ENCODE peak calls at places on chromosomes 12 and 14, in eight cellular contexts. L is Panc1, A is HCT116, Y is GM23338, E is upper lobe of left lung, S is K562, D is HepG2, P is GM12878. O is an unnamed sample. For H3K4me1, the result is how much of the 10 kb centered on the place peaks cover.

GRCh38 chr14:88044782-88045446 is 40.0 kb downstream of the GPR65 start:
- ATAC-seq in L (no peak), A (no peak), Y (no peak), E (peak), S (no peak), D (peak), P (peak), O (no peak)

GRCh38 chr14:75440733-75441474 is 13.1 kb downstream of the JDP2 start:
- ATAC-seq in L (no peak), A (no peak), Y (no peak), E (peak), S (no peak), D (no peak), P (no peak), O (peak)

GRCh38 chr14:64410084-64410774 is 22.1 kb downstream of the MTHFD1 start:
- ATAC-seq in L (peak), A (peak), Y (peak), E (no peak), S (no peak), D (peak), P (peak), O (no peak)

GRCh38 chr12:112851024-112851777 is 55.6 kb upstream of the OAS1 start:
- ATAC-seq in L (no peak), A (no peak), Y (no peak), E (no peak), S (no peak), D (no peak), P (no peak), O (no peak)

GRCh38 chr14:87153901-87154300 is 839.1 kb downstream of the GALC start:
- ATAC-seq in L (no peak), A (no peak), Y (no peak), E (no peak), S (no peak), D (no peak), P (no peak), O (no peak)

GRCh38 chr12:65384240-65384639 is 105.8 kb downstream of the MSRB3 start:
- ATAC-seq in L (no peak), A (no peak), Y (no peak), E (no peak), S (no peak), D (no peak), P (no peak), O (no peak)

GRCh38 chr12:72296389-72296788 is 24.2 kb downstream of the TRHDE start:
- ATAC-seq in L (peak), A (peak), Y (no peak), E (no peak), S (no peak), D (no peak), P (no peak), O (no peak)

GRCh38 chr12:39235990-39236767 is 206.7 kb downstream of the KIF21A start:
- ATAC-seq in L (peak), A (no peak), Y (no peak), E (no peak), S (no peak), D (no peak), P (no peak), O (no peak)

GRCh38 chr14:31760277-31760676 is 199.1 kb downstream of the NUBPL start:
- ATAC-seq in L (no peak), A (no peak), Y (no peak), E (no peak), S (no peak), D (no peak), P (no peak), O (no peak)

GRCh38 chr14:65422093-65422834 is 9.7 kb downstream of the FUT8 start:
- ATAC-seq in L (no peak), A (no peak), Y (no peak), E (no peak), S (peak), D (no peak), P (no peak), O (no peak)

DNA sequence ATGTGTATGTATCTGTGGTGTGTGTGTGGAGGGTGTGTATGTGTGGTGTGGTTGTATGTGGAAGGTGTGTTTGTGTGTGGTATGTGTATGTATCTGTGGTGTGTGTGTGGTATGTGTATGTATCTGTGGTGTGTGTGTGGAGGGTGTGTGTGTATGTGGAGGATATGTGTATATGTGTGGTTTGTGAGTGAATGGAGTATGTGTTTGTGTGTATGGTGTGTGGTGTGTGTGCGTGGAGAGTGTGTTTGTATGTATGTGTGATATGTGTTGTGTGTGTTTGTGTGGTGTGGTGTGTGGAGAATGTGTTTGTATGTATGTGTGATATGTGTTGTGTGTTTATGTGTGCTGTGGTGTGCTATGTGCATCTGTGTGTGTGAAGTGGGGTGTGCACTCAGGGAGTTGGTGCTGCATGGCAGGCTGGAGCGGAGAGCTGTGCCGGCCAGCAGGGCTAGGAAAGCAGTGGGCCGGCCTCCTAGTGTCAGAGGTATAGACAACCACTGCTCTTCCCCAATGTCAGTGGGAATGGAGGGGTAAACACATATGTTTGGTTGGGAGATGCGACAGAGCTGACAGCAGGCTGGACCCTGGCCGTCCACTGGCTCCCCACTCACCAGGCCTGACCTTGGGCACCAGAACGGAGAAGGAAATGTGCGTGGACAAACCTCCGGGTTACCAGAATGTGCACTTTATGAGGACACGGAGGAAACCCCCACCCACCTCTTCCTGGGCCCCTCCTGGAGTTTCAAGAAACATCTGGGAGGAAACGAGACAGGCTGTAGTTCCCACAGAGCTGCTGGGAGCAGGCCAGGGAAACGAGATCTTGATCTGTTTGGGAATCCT is 60.7 kb downstream of the CLMN start:
- ATAC-seq in L (peak), A (no peak), Y (no peak), E (no peak), S (no peak), D (peak), P (peak), O (no peak)
- TF ChIP-seq CTCF in L (no peak), A (no peak), Y (no peak), E (no peak), S (no peak), D (no peak), P (no peak), O (no peak)

DNA sequence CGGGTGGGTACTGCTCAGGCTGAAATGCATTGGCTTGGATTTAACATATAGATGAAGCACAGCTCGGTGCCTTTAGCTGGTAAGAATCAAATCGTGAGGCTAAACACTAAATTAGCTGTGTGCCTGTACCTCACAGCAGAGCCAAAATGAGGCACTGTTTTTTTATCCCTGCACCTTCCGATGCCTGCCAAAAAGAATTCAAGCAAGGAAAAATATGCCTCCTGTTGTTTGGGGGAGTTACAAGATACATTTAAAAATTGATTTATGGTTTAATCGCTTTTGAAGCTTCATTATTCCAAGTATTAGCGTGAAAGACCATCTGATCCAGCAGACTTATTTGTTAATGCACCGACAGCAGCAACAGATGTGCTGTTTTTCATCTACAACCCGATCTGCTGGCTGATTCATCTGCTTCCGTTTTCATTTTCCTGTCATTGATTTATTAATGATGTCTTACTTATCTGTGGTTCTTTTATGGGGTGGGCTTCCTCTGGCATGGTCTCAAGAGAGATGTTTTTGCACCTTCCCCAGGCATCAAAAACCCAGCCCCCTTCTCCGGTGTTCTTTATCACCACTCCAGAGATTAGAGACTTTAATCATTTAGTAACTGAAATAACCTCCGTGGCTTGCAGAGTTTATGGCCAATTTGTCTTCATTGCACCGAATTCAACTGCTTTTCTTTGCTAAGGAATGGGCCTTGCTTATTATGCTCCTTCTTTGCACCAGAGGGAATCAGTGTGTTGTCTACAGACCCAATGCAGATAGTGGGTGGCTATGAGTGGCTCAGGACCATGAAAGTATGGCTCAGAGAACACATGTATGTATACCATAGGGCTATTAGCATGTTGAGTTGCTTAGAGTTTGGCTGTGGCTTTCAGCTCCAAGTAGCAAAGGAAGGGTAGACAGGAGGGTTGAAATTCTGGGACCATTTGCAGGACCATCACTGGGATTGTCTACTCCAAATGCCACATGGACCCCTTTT is 166.9 kb upstream of the TMEM260 start:
- ATAC-seq in L (no peak), A (no peak), Y (no peak), E (no peak), S (no peak), D (no peak), P (no peak), O (no peak)
- TF ChIP-seq POLR2AphosphoS5 in L (no peak), A (no peak), Y (no peak), E (no peak), S (no peak), D (no peak), P (no peak), O (no peak)

GRCh38 chr14:103538291-103539055 is 9.5 kb downstream of the TRMT61A start:
- ATAC-seq in L (peak), A (no peak), Y (no peak), E (no peak), S (no peak), D (peak), P (peak), O (no peak)
- H3K4me1 ChIP-seq in L (half or more), A (half or more), Y (under half), E (under half), S (half or more), D (half or more), P (under half), O (half or more)

DNA sequence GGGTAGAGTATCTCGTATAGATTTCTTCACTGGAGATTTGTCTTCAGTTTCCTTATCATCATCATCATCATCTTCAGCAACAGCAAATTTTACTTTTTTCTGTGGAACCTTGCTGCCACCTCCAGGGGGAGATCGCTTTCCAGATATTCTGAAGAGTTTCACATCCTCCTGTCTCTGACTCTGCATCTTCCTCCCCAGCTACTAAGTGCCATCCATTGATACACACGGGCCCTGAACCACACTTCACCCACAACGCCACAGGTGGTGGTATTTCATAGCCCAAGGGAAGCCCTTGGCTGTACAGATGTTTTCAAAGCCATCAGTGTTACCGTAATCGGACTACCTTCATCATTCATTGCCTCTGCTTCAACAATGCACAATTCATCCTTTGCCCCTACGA is 82.2 kb downstream of the PPP2R5C start:
- ATAC-seq in L (no peak), A (no peak), Y (peak), E (peak), S (no peak), D (no peak), P (peak), O (no peak)
- TF ChIP-seq CTCF in L (no peak), A (peak), Y (peak), E (no peak), S (no peak), D (peak), P (peak), O (peak)

DNA sequence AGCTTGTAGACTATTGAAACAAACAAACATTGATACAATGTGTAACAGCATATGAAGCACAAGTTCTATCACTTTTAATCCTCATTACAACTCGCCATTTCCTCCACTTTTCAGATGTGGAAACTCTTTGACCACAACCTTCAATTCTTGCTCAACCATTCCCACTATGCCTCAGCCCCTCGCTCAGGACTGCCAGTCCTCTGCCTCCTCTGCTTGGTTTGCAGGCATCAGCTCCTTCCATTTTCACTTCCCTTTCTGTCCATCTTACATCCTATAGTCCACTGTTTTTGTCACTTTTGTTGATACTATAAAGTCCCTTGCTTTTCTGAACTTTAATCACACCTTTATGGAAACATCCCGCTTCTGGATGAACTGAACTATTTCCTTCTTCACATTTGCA is 28.2 kb upstream of the CD27 start:
- ATAC-seq in L (no peak), A (no peak), Y (no peak), E (peak), S (no peak), D (no peak), P (peak), O (no peak)
- TF ChIP-seq POLR2AphosphoS5 in L (no peak), A (no peak), Y (no peak), E (peak), S (no peak), D (no peak), P (no peak), O (no peak)

GRCh38 chr12:6954316-6954710 is 3.2 kb downstream of the PTPN6 start:
- ATAC-seq in L (no peak), A (no peak), Y (no peak), E (no peak), S (no peak), D (no peak), P (no peak), O (no peak)
- H3K4me1 ChIP-seq in L (under half), A (under half), Y (under half), E (half or more), S (half or more), D (under half), P (half or more), O (under half)